ENCODE peak calls at places on chromosomes 2 and 18, in five cellular contexts. One of them, this sample, is unnamed.

GRCh38 chr18:10116574-10116973 is 202.8 kb downstream of the VAPA start:
- DNase-seq in A172: no peak
- DNase-seq in ELR: no peak
- DNase-seq in T-helper 17 cell: no peak
- DNase-seq in nucleus accumbens: no peak
- DNase-seq in this sample: no peak

GRCh38 chr2:203830294-203831055 is 37.1 kb upstream of the CTLA4 start:
- DNase-seq in A172: no peak
- DNase-seq in ELR: no peak
- DNase-seq in T-helper 17 cell: no peak
- DNase-seq in nucleus accumbens: no peak
- DNase-seq in this sample: no peak

GRCh38 chr18:24976502-24976901 is 375.5 kb downstream of the ZNF521 start:
- DNase-seq in A172: no peak
- DNase-seq in ELR: no peak
- DNase-seq in T-helper 17 cell: no peak
- DNase-seq in nucleus accumbens: no peak
- DNase-seq in this sample: no peak

GRCh38 chr18:66548747-66549146 is 55.1 kb downstream of the CDH19 start:
- DNase-seq in A172: no peak
- DNase-seq in ELR: no peak
- DNase-seq in T-helper 17 cell: no peak
- DNase-seq in nucleus accumbens: no peak
- DNase-seq in this sample: no peak

GRCh38 chr2:144509548-144510205 is 10.2 kb downstream of the ZEB2 start:
- DNase-seq in A172: no peak
- DNase-seq in ELR: peak
- DNase-seq in T-helper 17 cell: no peak
- DNase-seq in nucleus accumbens: no peak
- DNase-seq in this sample: no peak

GRCh38 chr2:237964578-237965404 is 2.0 kb upstream of the UBE2F start:
- DNase-seq in A172: peak
- DNase-seq in ELR: peak
- DNase-seq in T-helper 17 cell: no peak
- DNase-seq in nucleus accumbens: no peak
- DNase-seq in this sample: no peak

GRCh38 chr2:239257511-239257937 is 143.3 kb downstream of the HDAC4 start:
- DNase-seq in A172: peak
- DNase-seq in ELR: peak
- DNase-seq in T-helper 17 cell: no peak
- DNase-seq in nucleus accumbens: no peak
- DNase-seq in this sample: peak

GRCh38 chr18:36066001-36066400 is 1.4 kb downstream of the RPRD1A start:
- DNase-seq in A172: no peak
- DNase-seq in ELR: peak
- DNase-seq in T-helper 17 cell: no peak
- DNase-seq in nucleus accumbens: no peak
- DNase-seq in this sample: no peak

GRCh38 chr2:98297817-98298684 is 48.2 kb upstream of the CNGA3 start:
- DNase-seq in A172: no peak
- DNase-seq in ELR: no peak
- DNase-seq in T-helper 17 cell: no peak
- DNase-seq in nucleus accumbens: no peak
- DNase-seq in this sample: no peak

GRCh38 chr2:56478027-56478426 is 294.2 kb downstream of the CCDC85A start:
- DNase-seq in A172: no peak
- DNase-seq in ELR: no peak
- DNase-seq in T-helper 17 cell: no peak
- DNase-seq in nucleus accumbens: no peak
- DNase-seq in this sample: no peak

GRCh38 chr2:203623616-203624015 is 82.8 kb upstream of the CD28 start:
- DNase-seq in A172: peak
- DNase-seq in ELR: peak
- DNase-seq in T-helper 17 cell: no peak
- DNase-seq in nucleus accumbens: no peak
- DNase-seq in this sample: peak

GRCh38 chr2:158179660-158180059 is 78.0 kb downstream of the UPP2 start:
- DNase-seq in A172: peak
- DNase-seq in ELR: peak
- DNase-seq in T-helper 17 cell: no peak
- DNase-seq in nucleus accumbens: no peak
- DNase-seq in this sample: peak

GRCh38 chr2:234643407-234643806 is 146.5 kb upstream of the ARL4C start:
- DNase-seq in A172: no peak
- DNase-seq in ELR: peak
- DNase-seq in T-helper 17 cell: no peak
- DNase-seq in nucleus accumbens: no peak
- DNase-seq in this sample: no peak

GRCh38 chr18:74497778-74498177 is 1.6 kb downstream of the CNDP2 start:
- DNase-seq in A172: no peak
- DNase-seq in ELR: no peak
- DNase-seq in T-helper 17 cell: no peak
- DNase-seq in nucleus accumbens: no peak
- DNase-seq in this sample: no peak

GRCh38 chr18:68456985-68457384 is 257.9 kb downstream of the TMX3 start:
- DNase-seq in A172: no peak
- DNase-seq in ELR: peak
- DNase-seq in T-helper 17 cell: no peak
- DNase-seq in nucleus accumbens: no peak
- DNase-seq in this sample: no peak

GRCh38 chr2:125418483-125418882 is 1237.5 kb upstream of the GYPC start:
- DNase-seq in A172: no peak
- DNase-seq in ELR: no peak
- DNase-seq in T-helper 17 cell: no peak
- DNase-seq in nucleus accumbens: no peak
- DNase-seq in this sample: no peak

GRCh38 chr2:3601561-3602271 is 6.8 kb downstream of the COLEC11 start:
- DNase-seq in A172: no peak
- DNase-seq in ELR: no peak
- DNase-seq in T-helper 17 cell: no peak
- DNase-seq in nucleus accumbens: no peak
- DNase-seq in this sample: no peak

GRCh38 chr2:157438907-157439791 is 4.7 kb downstream of the CYTIP start:
- DNase-seq in A172: no peak
- DNase-seq in ELR: no peak
- DNase-seq in T-helper 17 cell: no peak
- DNase-seq in nucleus accumbens: no peak
- DNase-seq in this sample: peak

GRCh38 chr2:218010116-218010837 is 7.5 kb upstream of the TNS1 start:
- DNase-seq in A172: no peak
- DNase-seq in ELR: peak
- DNase-seq in T-helper 17 cell: peak
- DNase-seq in nucleus accumbens: no peak
- DNase-seq in this sample: peak

GRCh38 chr2:29293830-29294438 is 178.7 kb downstream of the CLIP4 start:
- DNase-seq in A172: peak
- DNase-seq in ELR: peak
- DNase-seq in T-helper 17 cell: no peak
- DNase-seq in nucleus accumbens: no peak
- DNase-seq in this sample: peak

GRCh38 chr2:65353927-65354326 is 78.5 kb downstream of the SPRED2 start:
- DNase-seq in A172: no peak
- DNase-seq in ELR: no peak
- DNase-seq in T-helper 17 cell: no peak
- DNase-seq in nucleus accumbens: no peak
- DNase-seq in this sample: peak

GRCh38 chr18:37176307-37176934 is 347.5 kb downstream of the KIAA1328 start:
- DNase-seq in A172: no peak
- DNase-seq in ELR: no peak
- DNase-seq in T-helper 17 cell: no peak
- DNase-seq in nucleus accumbens: no peak
- DNase-seq in this sample: peak

GRCh38 chr2:44680424-44680971 is 261.0 kb upstream of the SIX3 start:
- DNase-seq in A172: no peak
- DNase-seq in ELR: no peak
- DNase-seq in T-helper 17 cell: no peak
- DNase-seq in nucleus accumbens: no peak
- DNase-seq in this sample: no peak

GRCh38 chr18:48265328-48265727 is 143.9 kb downstream of the ZBTB7C start:
- DNase-seq in A172: no peak
- DNase-seq in ELR: no peak
- DNase-seq in T-helper 17 cell: no peak
- DNase-seq in nucleus accumbens: no peak
- DNase-seq in this sample: no peak

GRCh38 chr2:62578837-62579640 is 73.0 kb upstream of the TMEM17 start:
- DNase-seq in A172: peak
- DNase-seq in ELR: peak
- DNase-seq in T-helper 17 cell: no peak
- DNase-seq in nucleus accumbens: no peak
- DNase-seq in this sample: peak